ENCODE peak calls at places on chromosome 21, in five cellular contexts. One of them, this sample, is unnamed.

GRCh38 chr21:41465176-41465781 is 39.2 kb downstream of the MX1 start:
- DNase-seq in A549: no peak
- DNase-seq in stomach: no peak
- DNase-seq in ovary: no peak
- DNase-seq in sigmoid colon: no peak
- DNase-seq in this sample: no peak

GRCh38 chr21:44872568-44873355 is 728 bp downstream of the PTTG1IP start:
- DNase-seq in stomach: peak; percentile 38
- DNase-seq in sigmoid colon: peak; percentile 87
- DNase-seq in ovary: peak; percentile 57
- DNase-seq in A549: no peak
- DNase-seq in this sample: no peak

GRCh38 chr21:32198369-32198768 is 80.5 kb downstream of the MIS18A start:
- DNase-seq in A549: no peak
- DNase-seq in sigmoid colon: no peak
- DNase-seq in ovary: no peak
- DNase-seq in stomach: no peak
- DNase-seq in this sample: no peak

GRCh38 chr21:42725416-42725930 is 72.1 kb downstream of the PDE9A start:
- DNase-seq in stomach: peak; percentile 20
- DNase-seq in ovary: no peak
- DNase-seq in A549: no peak
- DNase-seq in sigmoid colon: no peak
- DNase-seq in this sample: no peak

GRCh38 chr21:44758141-44758561 is 43.5 kb downstream of the UBE2G2 start:
- DNase-seq in sigmoid colon: no peak
- DNase-seq in ovary: no peak
- DNase-seq in A549: no peak
- DNase-seq in stomach: no peak
- DNase-seq in this sample: no peak

GRCh38 chr21:14567557-14568279 is 21.6 kb upstream of the SAMSN1 start:
- DNase-seq in sigmoid colon: peak; percentile 48
- DNase-seq in stomach: no peak
- DNase-seq in ovary: no peak
- DNase-seq in A549: no peak
- DNase-seq in this sample: no peak

GRCh38 chr21:44294391-44295162 is 5.3 kb upstream of the PFKL start:
- DNase-seq in stomach: peak; percentile 34
- DNase-seq in A549: no peak
- DNase-seq in ovary: peak; percentile 69
- DNase-seq in sigmoid colon: peak; percentile 93
- DNase-seq in this sample: peak; percentile 65

GRCh38 chr21:44990921-44991320 is 51.1 kb downstream of the SLX9 start:
- DNase-seq in sigmoid colon: peak; percentile 66
- DNase-seq in ovary: no peak
- DNase-seq in stomach: no peak
- DNase-seq in A549: no peak
- DNase-seq in this sample: no peak

GRCh38 chr21:30479259-30479658 is 908 bp downstream of the KRTAP19-1 start:
- DNase-seq in ovary: no peak
- DNase-seq in sigmoid colon: no peak
- DNase-seq in A549: no peak
- DNase-seq in stomach: no peak
- DNase-seq in this sample: no peak

GRCh38 chr21:45104560-45104959 is 30.2 kb downstream of the ADARB1 start:
- DNase-seq in sigmoid colon: no peak
- DNase-seq in A549: no peak
- DNase-seq in stomach: peak; percentile 78
- DNase-seq in ovary: no peak
- DNase-seq in this sample: no peak

GRCh38 chr21:26366781-26367180 is 196.2 kb upstream of the APP start:
- DNase-seq in A549: no peak
- DNase-seq in sigmoid colon: no peak
- DNase-seq in stomach: no peak
- DNase-seq in ovary: no peak
- DNase-seq in this sample: no peak

GRCh38 chr21:46323710-46324389 is at the start of the genes C21orf58 and PCNT:
- DNase-seq in stomach: peak; percentile 98
- DNase-seq in sigmoid colon: peak; percentile 99
- DNase-seq in A549: peak; percentile 96
- DNase-seq in ovary: peak; percentile 98
- DNase-seq in this sample: peak; percentile 93

GRCh38 chr21:46325073-46325912 is 1.3 kb downstream of the PCNT start:
- DNase-seq in sigmoid colon: peak; percentile 75
- DNase-seq in A549: peak; percentile 69
- DNase-seq in stomach: peak; percentile 37
- DNase-seq in ovary: peak; percentile 63
- DNase-seq in this sample: no peak

GRCh38 chr21:46324390-46325072 is 575 bp downstream of the PCNT start:
- DNase-seq in A549: peak; percentile 80
- DNase-seq in ovary: peak; percentile 91
- DNase-seq in sigmoid colon: peak; percentile 93
- DNase-seq in stomach: peak; percentile 90
- DNase-seq in this sample: peak; percentile 78

GRCh38 chr21:46322351-46323226 is 1.1 kb downstream of the C21orf58 start:
- DNase-seq in ovary: peak; percentile 46
- DNase-seq in stomach: no peak
- DNase-seq in sigmoid colon: no peak
- DNase-seq in A549: peak; percentile 12
- DNase-seq in this sample: no peak

GRCh38 chr21:46323227-46323709 is 402 bp downstream of the C21orf58 start:
- DNase-seq in ovary: no peak
- DNase-seq in sigmoid colon: peak; percentile 74
- DNase-seq in stomach: no peak
- DNase-seq in A549: no peak
- DNase-seq in this sample: no peak
- H3K27ac ChIP-seq in ovary: no peak overlapping the region
- H3K27ac ChIP-seq in sigmoid colon: peak overlapping the region; percentile 45
- H3K27ac ChIP-seq in stomach: peak overlapping the region; percentile 100
- H3K27ac ChIP-seq in A549: peak overlapping the region; percentile 83
- H3K27ac ChIP-seq in this sample: peak overlapping the region; percentile 95

GRCh38 chr21:25126564-25126963 is 480.7 kb downstream of the MRPL39 start:
- DNase-seq in A549: no peak
- DNase-seq in ovary: no peak
- DNase-seq in stomach: no peak
- DNase-seq in sigmoid colon: no peak
- DNase-seq in this sample: no peak

GRCh38 chr21:25127007-25127406 is 480.3 kb downstream of the MRPL39 start:
- DNase-seq in sigmoid colon: no peak
- DNase-seq in stomach: no peak
- DNase-seq in A549: no peak
- DNase-seq in ovary: no peak
- DNase-seq in this sample: no peak

GRCh38 chr21:25127811-25128210 is 479.5 kb downstream of the MRPL39 start:
- DNase-seq in A549: no peak
- DNase-seq in stomach: no peak
- DNase-seq in sigmoid colon: no peak
- DNase-seq in ovary: no peak
- DNase-seq in this sample: no peak
- TF ChIP-seq EP300 in A549: no peak
- TF ChIP-seq EP300 in stomach: no peak
- TF ChIP-seq EP300 in sigmoid colon: no peak
- TF ChIP-seq EP300 in ovary: no peak
- TF ChIP-seq EP300 in this sample: no peak

GRCh38 chr21:39531777-39532333 is 80.1 kb downstream of the SH3BGR start:
- DNase-seq in ovary: no peak
- DNase-seq in sigmoid colon: no peak
- DNase-seq in A549: no peak
- DNase-seq in stomach: no peak
- DNase-seq in this sample: no peak
- TF ChIP-seq CTCF in ovary: no peak
- TF ChIP-seq CTCF in sigmoid colon: no peak
- TF ChIP-seq CTCF in A549: no peak
- TF ChIP-seq CTCF in stomach: no peak
- TF ChIP-seq CTCF in this sample: no peak

GRCh38 chr21:29083306-29083705 is 9.9 kb upstream of the CCT8 start:
- DNase-seq in stomach: no peak
- DNase-seq in sigmoid colon: no peak
- DNase-seq in A549: no peak
- DNase-seq in ovary: no peak
- DNase-seq in this sample: no peak

GRCh38 chr21:29077651-29078090 is 4.2 kb upstream of the CCT8 start:
- DNase-seq in sigmoid colon: no peak
- DNase-seq in A549: peak; percentile 65
- DNase-seq in stomach: no peak
- DNase-seq in ovary: peak; percentile 41
- DNase-seq in this sample: no peak

GRCh38 chr21:29078884-29079765 is 5.7 kb upstream of the CCT8 start:
- DNase-seq in ovary: no peak
- DNase-seq in A549: no peak
- DNase-seq in stomach: no peak
- DNase-seq in sigmoid colon: no peak
- DNase-seq in this sample: peak; percentile 40

GRCh38 chr21:29082416-29082815 is 9.0 kb upstream of the CCT8 start:
- DNase-seq in ovary: no peak
- DNase-seq in sigmoid colon: no peak
- DNase-seq in stomach: no peak
- DNase-seq in A549: no peak
- DNase-seq in this sample: no peak

DNA sequence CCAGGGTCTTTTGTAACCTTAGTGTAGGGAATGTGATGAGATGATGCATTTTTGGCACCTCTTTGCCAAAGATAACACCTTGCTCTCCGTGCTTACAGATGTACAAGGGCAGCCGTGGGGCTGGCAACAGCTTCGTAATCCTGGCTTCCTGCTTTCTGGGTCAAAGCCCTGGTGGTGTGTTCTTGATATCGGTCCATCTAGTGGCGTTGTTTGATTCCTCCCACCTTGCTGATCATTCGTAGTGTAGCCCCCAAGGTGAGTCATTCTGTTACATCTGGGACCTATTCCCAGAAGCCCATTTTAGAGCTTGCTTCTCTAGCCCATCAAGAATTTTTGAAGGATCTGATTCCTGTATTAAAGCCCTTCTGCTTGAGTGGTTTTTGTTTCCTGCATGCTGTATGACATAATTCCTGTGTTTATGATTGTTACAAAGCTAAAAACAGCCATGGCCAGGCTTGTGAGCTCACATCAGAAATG is 7.0 kb upstream of the CCT8 start:
- DNase-seq in stomach: no peak
- DNase-seq in ovary: no peak
- DNase-seq in sigmoid colon: no peak
- DNase-seq in A549: no peak
- DNase-seq in this sample: no peak
- H3K27ac ChIP-seq in stomach: peak overlapping the region; percentile 39
- H3K27ac ChIP-seq in ovary: no peak overlapping the region
- H3K27ac ChIP-seq in sigmoid colon: no peak overlapping the region
- H3K27ac ChIP-seq in A549: no peak overlapping the region
- H3K27ac ChIP-seq in this sample: peak overlapping the region; percentile 10

GRCh38 chr21:34552324-34553198 is 40.6 kb upstream of the KCNE1 start:
- DNase-seq in stomach: no peak
- DNase-seq in ovary: no peak
- DNase-seq in A549: no peak
- DNase-seq in sigmoid colon: no peak
- DNase-seq in this sample: no peak
- TF ChIP-seq EP300 in stomach: no peak
- TF ChIP-seq EP300 in ovary: no peak
- TF ChIP-seq EP300 in A549: no peak
- TF ChIP-seq EP300 in sigmoid colon: no peak
- TF ChIP-seq EP300 in this sample: no peak

GRCh38 chr21:36122977-36123376 is 11.9 kb upstream of the CBR3 start:
- DNase-seq in stomach: no peak
- DNase-seq in A549: no peak
- DNase-seq in sigmoid colon: no peak
- DNase-seq in ovary: no peak
- DNase-seq in this sample: no peak
- TF ChIP-seq CTCF in stomach: peak; percentile 42
- TF ChIP-seq CTCF in A549: peak; percentile 23
- TF ChIP-seq CTCF in sigmoid colon: no peak
- TF ChIP-seq CTCF in ovary: no peak
- TF ChIP-seq CTCF in this sample: no peak

This sample was measured in tibial nerve.